ENCODE peak calls at places on chromosomes 16 and 17, in five cellular contexts. W, M, N, I and U are unnamed samples.

GRCh38 chr17:61462734-61463067 is 10.5 kb downstream of the TBX4 start:
- DNase-seq in W (no peak), M (no peak), I (no peak), N (no peak), U (no peak)

GRCh38 chr16:79628501-79628975 is 28.0 kb upstream of the MAF start:
- DNase-seq in M (no peak), W (no peak), I (peak), N (peak), U (no peak)

GRCh38 chr17:82232876-82233785 is 4.3 kb downstream of the SLC16A3 start:
- DNase-seq in I (no peak), N (no peak), W (no peak), M (no peak), U (no peak)

GRCh38 chr17:82092995-82093751 is 4.9 kb downstream of the FASN start:
- DNase-seq in I (no peak), N (no peak), M (no peak), W (no peak), U (no peak)

GRCh38 chr17:8326591-8327583 is 12.8 kb upstream of the ODF4 start:
- DNase-seq in W (no peak), M (no peak), I (peak), N (peak), U (peak)

GRCh38 chr17:31491794-31492171 is 100.3 kb downstream of the RAB11FIP4 start:
- DNase-seq in W (no peak), M (no peak), I (no peak), N (no peak), U (no peak)

GRCh38 chr17:55279788-55280579 is 15.2 kb downstream of the HLF start:
- DNase-seq in I (no peak), M (no peak), N (no peak), W (no peak), U (no peak)

GRCh38 chr16:57802635-57803412 is 533 bp upstream of the KIFC3 start:
- DNase-seq in W (no peak), N (peak), I (no peak), M (no peak), U (peak)

GRCh38 chr16:87457724-87458423 is 35.0 kb downstream of the ZCCHC14 start:
- DNase-seq in N (peak), M (no peak), I (no peak), W (peak), U (no peak)

GRCh38 chr17:62716834-62717588 is 89.5 kb downstream of the MRC2 start:
- DNase-seq in I (no peak), M (no peak), W (no peak), N (no peak), U (no peak)

GRCh38 chr17:6636616-6637457 is 3.7 kb downstream of the KIAA0753 start:
- DNase-seq in M (no peak), I (no peak), N (no peak), W (no peak), U (no peak)

GRCh38 chr16:50096791-50097190 is 31.0 kb downstream of the HEATR3 start:
- DNase-seq in N (peak), W (no peak), I (no peak), M (no peak), U (no peak)

GRCh38 chr16:85862476-85863383 is 36.2 kb upstream of the IRF8 start:
- DNase-seq in N (no peak), M (no peak), W (no peak), I (no peak), U (no peak)

GRCh38 chr17:43020789-43021738 is 1.1 kb downstream of the VAT1 start:
- DNase-seq in N (peak), M (peak), W (no peak), I (no peak), U (peak)

GRCh38 chr17:67378444-67379250 is 1.6 kb downstream of the PITPNC1 start:
- DNase-seq in I (peak), M (no peak), N (peak), W (no peak), U (peak)

GRCh38 chr17:55487727-55488436 is 23.4 kb downstream of the SMIM36 start:
- DNase-seq in W (no peak), I (no peak), M (no peak), N (peak), U (no peak)

GRCh38 chr17:37067555-37068111 is 118.9 kb downstream of the AATF start:
- DNase-seq in N (peak), W (peak), M (no peak), I (no peak), U (peak)

GRCh38 chr17:32445075-32445427 is 741 bp downstream of the PSMD11 start:
- DNase-seq in W (no peak), M (peak), I (peak), N (peak), U (peak)